ENCODE peak calls at places on chromosomes 6 and 20, in six cellular contexts. S, H, V, M, R and W are unnamed samples.

GRCh38 chr20:62828051-62828450 is 11.2 kb downstream of the COL9A3 start:
- DNase-seq in S (no peak), H (no peak), V (no peak), M (no peak), R (no peak), W (no peak)

GRCh38 chr20:32359633-32360332 is 1.7 kb downstream of the ASXL1 start:
- DNase-seq in S (peak), H (peak), V (no peak), M (no peak), R (no peak), W (no peak)

GRCh38 chr20:58718121-58718563 is 25.5 kb downstream of the NPEPL1 start:
- DNase-seq in S (no peak), H (no peak), V (no peak), M (no peak), R (no peak), W (no peak)

GRCh38 chr20:8227293-8227692 is 95.2 kb downstream of the PLCB1 start:
- DNase-seq in S (no peak), H (no peak), V (no peak), M (no peak), R (no peak), W (no peak)

GRCh38 chr6:114033606-114034005 is 62.7 kb upstream of the HDAC2 start:
- DNase-seq in S (no peak), H (no peak), V (no peak), M (no peak), R (no peak), W (no peak)

GRCh38 chr20:36094497-36094896 is 60.0 kb upstream of the EPB41L1 start:
- DNase-seq in S (peak), H (peak), V (no peak), M (no peak), R (no peak), W (no peak)

GRCh38 chr6:113411006-113411405 is 446.1 kb upstream of the MARCKS start:
- DNase-seq in S (no peak), H (no peak), V (peak), M (no peak), R (no peak), W (no peak)

GRCh38 chr6:166417285-166417691 is 34.5 kb upstream of the MPC1 start:
- DNase-seq in S (no peak), H (no peak), V (peak), M (no peak), R (no peak), W (no peak)

GRCh38 chr6:4323322-4323721 is 187.9 kb upstream of the ECI2 start:
- DNase-seq in S (no peak), H (no peak), V (no peak), M (no peak), R (no peak), W (no peak)

GRCh38 chr20:50144362-50144761 is 9.2 kb downstream of the PEDS1 start:
- DNase-seq in S (peak), H (no peak), V (no peak), M (no peak), R (no peak), W (peak)

GRCh38 chr6:117418320-117418719 is 7.4 kb downstream of the ROS1 start:
- DNase-seq in S (no peak), H (no peak), V (no peak), M (no peak), R (no peak), W (no peak)

GRCh38 chr20:46558511-46558959 is 8.1 kb upstream of the OCSTAMP start:
- DNase-seq in S (peak), H (peak), V (peak), M (no peak), R (no peak), W (peak)

GRCh38 chr6:73941892-73942291 is 245.9 kb downstream of the CD109 start:
- DNase-seq in S (no peak), H (no peak), V (no peak), M (no peak), R (no peak), W (no peak)

GRCh38 chr6:156279306-156279969 is 497.7 kb upstream of the ARID1B start:
- DNase-seq in S (no peak), H (no peak), V (no peak), M (no peak), R (no peak), W (no peak)

GRCh38 chr6:31083742-31084354 is 28.5 kb downstream of the C6orf15 start:
- DNase-seq in S (peak), H (peak), V (peak), M (peak), R (peak), W (peak)

GRCh38 chr6:16855460-16855859 is 94.2 kb upstream of the ATXN1 start:
- DNase-seq in S (no peak), H (no peak), V (no peak), M (no peak), R (no peak), W (no peak)

GRCh38 chr6:123393333-123393732 is 243.4 kb downstream of the TRDN start:
- DNase-seq in S (no peak), H (no peak), V (no peak), M (no peak), R (no peak), W (peak)

GRCh38 chr20:58481541-58482021 is 33.6 kb downstream of the APCDD1L start:
- DNase-seq in S (peak), H (peak), V (peak), M (peak), R (peak), W (peak)

GRCh38 chr6:151096691-151097090 is 143.1 kb upstream of the AKAP12 start:
- DNase-seq in S (no peak), H (no peak), V (no peak), M (no peak), R (no peak), W (peak)

GRCh38 chr20:45051497-45052060 is 49.3 kb downstream of the KCNS1 start:
- DNase-seq in S (no peak), H (no peak), V (no peak), M (no peak), R (no peak), W (no peak)

GRCh38 chr6:167005350-167006159 is 6.4 kb downstream of the CEP43 start:
- DNase-seq in S (no peak), H (no peak), V (peak), M (no peak), R (no peak), W (peak)

GRCh38 chr6:160428069-160428430 is 79.9 kb downstream of the SLC22A3 start:
- DNase-seq in S (no peak), H (no peak), V (no peak), M (no peak), R (no peak), W (no peak)

GRCh38 chr6:167745660-167746376 is 80.9 kb upstream of the AFDN start:
- DNase-seq in S (no peak), H (no peak), V (no peak), M (no peak), R (no peak), W (no peak)

GRCh38 chr6:116971959-116972358 is 94.9 kb downstream of the RFX6 start:
- DNase-seq in S (peak), H (peak), V (peak), M (peak), R (peak), W (peak)

GRCh38 chr6:126361832-126362231 is 21.9 kb downstream of the CENPW start:
- DNase-seq in S (no peak), H (no peak), V (no peak), M (no peak), R (no peak), W (no peak)

GRCh38 chr6:72084992-72085569 is 198.7 kb downstream of the RIMS1 start:
- DNase-seq in S (peak), H (peak), V (no peak), M (no peak), R (no peak), W (peak)

GRCh38 chr6:170575250-170575649 is 9.2 kb downstream of the PDCD2 start:
- DNase-seq in S (peak), H (no peak), V (no peak), M (no peak), R (no peak), W (peak)

GRCh38 chr6:166582258-166582657 is 4.2 kb downstream of the RAMACL start:
- DNase-seq in S (peak), H (no peak), V (no peak), M (no peak), R (no peak), W (no peak)

GRCh38 chr20:38072885-38073284 is 39.3 kb downstream of the RPRD1B start:
- DNase-seq in S (no peak), H (no peak), V (no peak), M (no peak), R (no peak), W (no peak)